ENCODE peak calls at places on chromosomes 13 and 19, in nine cellular contexts. One of them, this sample, is unnamed.

GRCh38 chr13:114313061-114313860 is 1.0 kb upstream of the CHAMP1 start:
- DNase-seq in cardiac fibroblast: peak
- DNase-seq in HFF-Myc: no peak
- DNase-seq in tibial nerve: no peak
- DNase-seq in GM06990: peak
- DNase-seq in RWPE1: no peak
- DNase-seq in tibial artery: no peak
- DNase-seq in neural progenitor cell: no peak
- DNase-seq in ovary: peak
- DNase-seq in this sample: peak

GRCh38 chr19:4529924-4530522 is 5.0 kb downstream of the PLIN5 start:
- DNase-seq in cardiac fibroblast: no peak
- DNase-seq in HFF-Myc: no peak
- DNase-seq in tibial nerve: no peak
- DNase-seq in GM06990: no peak
- DNase-seq in RWPE1: no peak
- DNase-seq in tibial artery: no peak
- DNase-seq in neural progenitor cell: no peak
- DNase-seq in ovary: no peak
- DNase-seq in this sample: no peak

GRCh38 chr13:24271611-24272451 is 37.5 kb upstream of the C1QTNF9 start:
- DNase-seq in cardiac fibroblast: peak
- DNase-seq in HFF-Myc: no peak
- DNase-seq in tibial nerve: no peak
- DNase-seq in GM06990: peak
- DNase-seq in RWPE1: peak
- DNase-seq in tibial artery: peak
- DNase-seq in neural progenitor cell: peak
- DNase-seq in ovary: peak
- DNase-seq in this sample: peak

GRCh38 chr19:10343495-10343894 is 4.1 kb upstream of the ICAM3 start:
- DNase-seq in cardiac fibroblast: no peak
- DNase-seq in HFF-Myc: no peak
- DNase-seq in tibial nerve: no peak
- DNase-seq in GM06990: no peak
- DNase-seq in RWPE1: no peak
- DNase-seq in tibial artery: no peak
- DNase-seq in neural progenitor cell: no peak
- DNase-seq in ovary: no peak
- DNase-seq in this sample: no peak

GRCh38 chr19:10315335-10316214 is at the start of gene FDX2:
- DNase-seq in cardiac fibroblast: peak
- DNase-seq in HFF-Myc: peak
- DNase-seq in tibial nerve: peak
- DNase-seq in GM06990: peak
- DNase-seq in RWPE1: peak
- DNase-seq in tibial artery: peak
- DNase-seq in neural progenitor cell: peak
- DNase-seq in ovary: peak
- DNase-seq in this sample: peak

GRCh38 chr13:94236876-94237275 is 242.6 kb downstream of the DCT start:
- DNase-seq in cardiac fibroblast: peak
- DNase-seq in HFF-Myc: no peak
- DNase-seq in tibial nerve: no peak
- DNase-seq in GM06990: no peak
- DNase-seq in RWPE1: no peak
- DNase-seq in tibial artery: no peak
- DNase-seq in neural progenitor cell: no peak
- DNase-seq in ovary: no peak
- DNase-seq in this sample: no peak

GRCh38 chr13:93174260-93174659 is 52.3 kb upstream of the GPC6 start:
- DNase-seq in cardiac fibroblast: no peak
- DNase-seq in HFF-Myc: no peak
- DNase-seq in tibial nerve: no peak
- DNase-seq in GM06990: no peak
- DNase-seq in RWPE1: no peak
- DNase-seq in tibial artery: no peak
- DNase-seq in neural progenitor cell: no peak
- DNase-seq in ovary: no peak
- DNase-seq in this sample: no peak

GRCh38 chr19:29581398-29581797 is 24.7 kb upstream of the POP4 start:
- DNase-seq in cardiac fibroblast: no peak
- DNase-seq in HFF-Myc: no peak
- DNase-seq in tibial nerve: no peak
- DNase-seq in GM06990: no peak
- DNase-seq in RWPE1: no peak
- DNase-seq in tibial artery: no peak
- DNase-seq in neural progenitor cell: no peak
- DNase-seq in ovary: no peak
- DNase-seq in this sample: no peak

GRCh38 chr13:28376604-28377003 is 118.3 kb downstream of the FLT1 start:
- DNase-seq in cardiac fibroblast: no peak
- DNase-seq in HFF-Myc: no peak
- DNase-seq in tibial nerve: no peak
- DNase-seq in GM06990: no peak
- DNase-seq in RWPE1: no peak
- DNase-seq in tibial artery: no peak
- DNase-seq in neural progenitor cell: no peak
- DNase-seq in ovary: no peak
- DNase-seq in this sample: no peak
- TF ChIP-seq CTCF in cardiac fibroblast: no peak
- TF ChIP-seq CTCF in HFF-Myc: no peak
- TF ChIP-seq CTCF in tibial nerve: no peak
- TF ChIP-seq CTCF in GM06990: peak
- TF ChIP-seq CTCF in RWPE1: no peak
- TF ChIP-seq CTCF in tibial artery: no peak
- TF ChIP-seq CTCF in neural progenitor cell: no peak
- TF ChIP-seq CTCF in ovary: no peak
- TF ChIP-seq CTCF in this sample: no peak

GRCh38 chr19:43939557-43940260 is 4.6 kb upstream of the ZNF45 start:
- DNase-seq in cardiac fibroblast: no peak
- DNase-seq in HFF-Myc: no peak
- DNase-seq in tibial nerve: no peak
- DNase-seq in GM06990: no peak
- DNase-seq in RWPE1: no peak
- DNase-seq in tibial artery: no peak
- DNase-seq in neural progenitor cell: no peak
- DNase-seq in ovary: no peak
- DNase-seq in this sample: no peak

GRCh38 chr19:43934985-43935708 is at the start of gene ZNF45:
- DNase-seq in cardiac fibroblast: peak
- DNase-seq in HFF-Myc: peak
- DNase-seq in tibial nerve: peak
- DNase-seq in GM06990: peak
- DNase-seq in RWPE1: peak
- DNase-seq in tibial artery: peak
- DNase-seq in neural progenitor cell: peak
- DNase-seq in ovary: peak
- DNase-seq in this sample: peak

GRCh38 chr19:43936219-43936618 is 1.1 kb upstream of the ZNF45 start:
- DNase-seq in cardiac fibroblast: no peak
- DNase-seq in HFF-Myc: no peak
- DNase-seq in tibial nerve: no peak
- DNase-seq in GM06990: no peak
- DNase-seq in RWPE1: no peak
- DNase-seq in tibial artery: no peak
- DNase-seq in neural progenitor cell: no peak
- DNase-seq in ovary: no peak
- DNase-seq in this sample: no peak

GRCh38 chr19:43928820-43929219 is 6.3 kb downstream of the ZNF45 start:
- DNase-seq in cardiac fibroblast: no peak
- DNase-seq in HFF-Myc: no peak
- DNase-seq in tibial nerve: no peak
- DNase-seq in GM06990: no peak
- DNase-seq in RWPE1: no peak
- DNase-seq in tibial artery: no peak
- DNase-seq in neural progenitor cell: no peak
- DNase-seq in ovary: no peak
- DNase-seq in this sample: no peak

DNA sequence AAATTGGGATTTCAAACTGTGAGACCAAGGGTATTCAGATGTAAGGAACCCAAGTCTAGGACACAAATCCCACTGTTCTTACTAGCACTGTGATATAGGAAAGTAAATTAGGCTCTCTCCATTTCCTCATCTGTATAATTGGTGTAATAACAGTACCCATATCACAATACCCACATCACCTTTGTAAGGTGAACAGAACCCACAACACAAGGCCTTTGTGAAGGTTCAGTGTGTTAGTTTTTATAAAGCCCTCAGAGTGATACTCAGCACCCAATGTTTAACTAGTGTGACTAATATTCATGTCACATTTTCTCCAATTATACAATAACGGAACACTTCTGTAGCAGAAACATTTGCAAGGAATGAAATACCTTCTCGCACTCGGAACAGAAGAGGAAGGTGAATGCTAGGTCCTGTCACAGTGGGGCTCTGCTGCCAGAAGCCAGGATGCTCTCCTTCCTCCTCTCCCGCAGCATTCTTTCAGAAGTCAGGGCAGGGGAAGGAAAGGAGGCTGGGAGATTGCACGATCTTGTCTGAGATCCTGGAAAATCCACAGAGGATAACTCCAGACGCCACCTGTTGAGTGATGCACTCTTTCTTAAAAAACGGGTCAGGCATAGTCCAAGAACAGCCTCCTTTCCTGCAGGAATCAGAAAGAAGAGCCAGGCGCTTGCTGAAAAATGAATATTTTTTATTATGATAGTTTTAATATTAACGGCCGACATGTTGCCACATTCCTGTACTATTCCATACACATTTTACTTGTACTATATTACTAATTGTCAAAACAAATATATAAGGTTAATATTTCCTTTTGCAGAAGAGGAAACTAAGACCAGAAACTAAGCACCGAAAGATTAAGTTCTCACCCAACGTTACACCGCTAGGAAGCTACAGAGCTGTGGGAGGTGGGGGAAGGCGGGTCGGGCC is 762 bp downstream of the ZNF45 start:
- DNase-seq in cardiac fibroblast: peak
- DNase-seq in HFF-Myc: no peak
- DNase-seq in tibial nerve: no peak
- DNase-seq in GM06990: no peak
- DNase-seq in RWPE1: peak
- DNase-seq in tibial artery: no peak
- DNase-seq in neural progenitor cell: peak
- DNase-seq in ovary: no peak
- DNase-seq in this sample: no peak
- TF ChIP-seq CTCF in cardiac fibroblast: no peak
- TF ChIP-seq CTCF in HFF-Myc: no peak
- TF ChIP-seq CTCF in tibial nerve: no peak
- TF ChIP-seq CTCF in GM06990: no peak
- TF ChIP-seq CTCF in RWPE1: no peak
- TF ChIP-seq CTCF in tibial artery: no peak
- TF ChIP-seq CTCF in neural progenitor cell: no peak
- TF ChIP-seq CTCF in ovary: no peak
- TF ChIP-seq CTCF in this sample: no peak

GRCh38 chr19:39386557-39386956 is 4.3 kb downstream of the PAF1 start:
- DNase-seq in cardiac fibroblast: no peak
- DNase-seq in HFF-Myc: no peak
- DNase-seq in tibial nerve: no peak
- DNase-seq in GM06990: no peak
- DNase-seq in RWPE1: no peak
- DNase-seq in tibial artery: no peak
- DNase-seq in neural progenitor cell: no peak
- DNase-seq in ovary: no peak
- DNase-seq in this sample: no peak

GRCh38 chr19:39390460-39390758 is 497 bp downstream of the PAF1 start:
- DNase-seq in cardiac fibroblast: no peak
- DNase-seq in HFF-Myc: no peak
- DNase-seq in tibial nerve: no peak
- DNase-seq in GM06990: no peak
- DNase-seq in RWPE1: peak
- DNase-seq in tibial artery: no peak
- DNase-seq in neural progenitor cell: no peak
- DNase-seq in ovary: no peak
- DNase-seq in this sample: no peak

GRCh38 chr19:39388657-39389056 is 2.2 kb downstream of the PAF1 start:
- DNase-seq in cardiac fibroblast: no peak
- DNase-seq in HFF-Myc: no peak
- DNase-seq in tibial nerve: no peak
- DNase-seq in GM06990: no peak
- DNase-seq in RWPE1: no peak
- DNase-seq in tibial artery: no peak
- DNase-seq in neural progenitor cell: no peak
- DNase-seq in ovary: no peak
- DNase-seq in this sample: no peak

GRCh38 chr19:39389621-39390414 is 1.1 kb downstream of the PAF1 start:
- DNase-seq in cardiac fibroblast: no peak
- DNase-seq in HFF-Myc: no peak
- DNase-seq in tibial nerve: no peak
- DNase-seq in GM06990: no peak
- DNase-seq in RWPE1: no peak
- DNase-seq in tibial artery: no peak
- DNase-seq in neural progenitor cell: no peak
- DNase-seq in ovary: no peak
- DNase-seq in this sample: no peak

GRCh38 chr19:39390759-39391592 is at the start of the genes MED29 and PAF1:
- DNase-seq in cardiac fibroblast: peak
- DNase-seq in HFF-Myc: peak
- DNase-seq in tibial nerve: peak
- DNase-seq in GM06990: peak
- DNase-seq in RWPE1: peak
- DNase-seq in tibial artery: peak
- DNase-seq in neural progenitor cell: peak
- DNase-seq in ovary: peak
- DNase-seq in this sample: peak
- TF ChIP-seq CTCF in cardiac fibroblast: no peak
- TF ChIP-seq CTCF in HFF-Myc: no peak
- TF ChIP-seq CTCF in tibial nerve: peak
- TF ChIP-seq CTCF in GM06990: peak
- TF ChIP-seq CTCF in RWPE1: no peak
- TF ChIP-seq CTCF in tibial artery: peak
- TF ChIP-seq CTCF in neural progenitor cell: peak
- TF ChIP-seq CTCF in ovary: no peak
- TF ChIP-seq CTCF in this sample: no peak

GRCh38 chr13:27666951-27667350 is 45.3 kb downstream of the POLR1D start:
- DNase-seq in cardiac fibroblast: no peak
- DNase-seq in HFF-Myc: no peak
- DNase-seq in tibial nerve: no peak
- DNase-seq in GM06990: no peak
- DNase-seq in RWPE1: no peak
- DNase-seq in tibial artery: no peak
- DNase-seq in neural progenitor cell: no peak
- DNase-seq in ovary: no peak
- DNase-seq in this sample: no peak

GRCh38 chr13:27662738-27663470 is 41.2 kb downstream of the POLR1D start:
- DNase-seq in cardiac fibroblast: no peak
- DNase-seq in HFF-Myc: no peak
- DNase-seq in tibial nerve: no peak
- DNase-seq in GM06990: no peak
- DNase-seq in RWPE1: no peak
- DNase-seq in tibial artery: no peak
- DNase-seq in neural progenitor cell: no peak
- DNase-seq in ovary: no peak
- DNase-seq in this sample: no peak

GRCh38 chr13:27665761-27666160 is 44.1 kb downstream of the POLR1D start:
- DNase-seq in cardiac fibroblast: no peak
- DNase-seq in HFF-Myc: no peak
- DNase-seq in tibial nerve: no peak
- DNase-seq in GM06990: no peak
- DNase-seq in RWPE1: no peak
- DNase-seq in tibial artery: no peak
- DNase-seq in neural progenitor cell: no peak
- DNase-seq in ovary: no peak
- DNase-seq in this sample: no peak

GRCh38 chr13:27663947-27664346 is 42.3 kb downstream of the POLR1D start:
- DNase-seq in cardiac fibroblast: no peak
- DNase-seq in HFF-Myc: no peak
- DNase-seq in tibial nerve: no peak
- DNase-seq in GM06990: no peak
- DNase-seq in RWPE1: no peak
- DNase-seq in tibial artery: no peak
- DNase-seq in neural progenitor cell: peak
- DNase-seq in ovary: no peak
- DNase-seq in this sample: no peak

GRCh38 chr13:27665333-27665732 is 43.6 kb downstream of the POLR1D start:
- DNase-seq in cardiac fibroblast: no peak
- DNase-seq in HFF-Myc: no peak
- DNase-seq in tibial nerve: no peak
- DNase-seq in GM06990: no peak
- DNase-seq in RWPE1: peak
- DNase-seq in tibial artery: no peak
- DNase-seq in neural progenitor cell: peak
- DNase-seq in ovary: no peak
- DNase-seq in this sample: no peak
- TF ChIP-seq CTCF in cardiac fibroblast: no peak
- TF ChIP-seq CTCF in HFF-Myc: no peak
- TF ChIP-seq CTCF in tibial nerve: no peak
- TF ChIP-seq CTCF in GM06990: no peak
- TF ChIP-seq CTCF in RWPE1: no peak
- TF ChIP-seq CTCF in tibial artery: no peak
- TF ChIP-seq CTCF in neural progenitor cell: peak
- TF ChIP-seq CTCF in ovary: no peak
- TF ChIP-seq CTCF in this sample: no peak